ENCODE peak calls at places on chromosome 21, in seven cellular contexts. A is OCI-LY7; S is psoas muscle; B is AG09309; N is CD8-positive, alpha-beta T cell; V is HFF-Myc; Z is uterus. M is an unnamed sample.

GRCh38 chr21:42214921-42215320 is 4.0 kb upstream of the ABCG1 start:
- DNase-seq in A (no peak), S (no peak), B (no peak), N (no peak), V (no peak), Z (no peak), M (no peak)

GRCh38 chr21:32184485-32184884 is 94.4 kb downstream of the MIS18A start:
- DNase-seq in A (no peak), S (no peak), B (no peak), N (no peak), V (no peak), Z (no peak), M (no peak)

GRCh38 chr21:46065215-46065992 is 32.5 kb upstream of the COL6A2 start:
- DNase-seq in A (no peak), S (peak; percentile 79), B (no peak), N (peak; percentile 58), V (no peak), Z (peak; percentile 79), M (peak; percentile 75)

GRCh38 chr21:17334478-17334877 is 178.4 kb upstream of the CXADR start:
- DNase-seq in A (no peak), S (no peak), B (no peak), N (no peak), V (no peak), Z (no peak), M (no peak)

GRCh38 chr21:18801468-18801867 is 397.9 kb upstream of the TMPRSS15 start:
- DNase-seq in A (no peak), S (no peak), B (no peak), N (no peak), V (no peak), Z (no peak), M (peak; percentile 2)

GRCh38 chr21:27581168-27581567 is 614.3 kb upstream of the ADAMTS5 start:
- DNase-seq in A (no peak), S (no peak), B (no peak), N (no peak), V (no peak), Z (no peak), M (no peak)

GRCh38 chr21:32329331-32329730 is 30.7 kb downstream of the MRAP start:
- DNase-seq in A (no peak), S (no peak), B (no peak), N (no peak), V (no peak), Z (peak; percentile 60), M (no peak)

GRCh38 chr21:42819861-42820512 is 59.4 kb downstream of the WDR4 start:
- DNase-seq in A (no peak), S (no peak), B (no peak), N (peak; percentile 44), V (no peak), Z (no peak), M (no peak)

GRCh38 chr21:42251654-42252053 is 32.7 kb downstream of the ABCG1 start:
- DNase-seq in A (no peak), S (peak; percentile 35), B (no peak), N (no peak), V (no peak), Z (no peak), M (no peak)

GRCh38 chr21:26423506-26423905 is 149.6 kb downstream of the CYYR1 start:
- DNase-seq in A (no peak), S (no peak), B (no peak), N (no peak), V (no peak), Z (no peak), M (no peak)

GRCh38 chr21:31278511-31279155 is 65.4 kb downstream of the TIAM1 start:
- DNase-seq in A (no peak), S (no peak), B (no peak), N (no peak), V (no peak), Z (no peak), M (no peak)

GRCh38 chr21:42639646-42640152 is 13.7 kb upstream of the PDE9A start:
- DNase-seq in A (no peak), S (peak; percentile 28), B (no peak), N (no peak), V (no peak), Z (no peak), M (no peak)

GRCh38 chr21:35324372-35325220 is 275.5 kb upstream of the RUNX1 start:
- DNase-seq in A (no peak), S (peak; percentile 63), B (peak; percentile 57), N (no peak), V (peak; percentile 30), Z (no peak), M (peak; percentile 71)

GRCh38 chr21:35406600-35406999 is 357.5 kb upstream of the RUNX1 start:
- DNase-seq in A (no peak), S (no peak), B (no peak), N (no peak), V (no peak), Z (no peak), M (no peak)

GRCh38 chr21:33801424-33802405 is 113.9 kb downstream of the ATP5PO start:
- DNase-seq in A (no peak), S (peak; percentile 54), B (peak; percentile 29), N (no peak), V (peak; percentile 42), Z (no peak), M (peak; percentile 52)

GRCh38 chr21:41133896-41134522 is 34.0 kb upstream of the BACE2 start:
- DNase-seq in A (peak; percentile 36), S (no peak), B (peak; percentile 11), N (no peak), V (peak; percentile 41), Z (no peak), M (peak; percentile 23)

DNA sequence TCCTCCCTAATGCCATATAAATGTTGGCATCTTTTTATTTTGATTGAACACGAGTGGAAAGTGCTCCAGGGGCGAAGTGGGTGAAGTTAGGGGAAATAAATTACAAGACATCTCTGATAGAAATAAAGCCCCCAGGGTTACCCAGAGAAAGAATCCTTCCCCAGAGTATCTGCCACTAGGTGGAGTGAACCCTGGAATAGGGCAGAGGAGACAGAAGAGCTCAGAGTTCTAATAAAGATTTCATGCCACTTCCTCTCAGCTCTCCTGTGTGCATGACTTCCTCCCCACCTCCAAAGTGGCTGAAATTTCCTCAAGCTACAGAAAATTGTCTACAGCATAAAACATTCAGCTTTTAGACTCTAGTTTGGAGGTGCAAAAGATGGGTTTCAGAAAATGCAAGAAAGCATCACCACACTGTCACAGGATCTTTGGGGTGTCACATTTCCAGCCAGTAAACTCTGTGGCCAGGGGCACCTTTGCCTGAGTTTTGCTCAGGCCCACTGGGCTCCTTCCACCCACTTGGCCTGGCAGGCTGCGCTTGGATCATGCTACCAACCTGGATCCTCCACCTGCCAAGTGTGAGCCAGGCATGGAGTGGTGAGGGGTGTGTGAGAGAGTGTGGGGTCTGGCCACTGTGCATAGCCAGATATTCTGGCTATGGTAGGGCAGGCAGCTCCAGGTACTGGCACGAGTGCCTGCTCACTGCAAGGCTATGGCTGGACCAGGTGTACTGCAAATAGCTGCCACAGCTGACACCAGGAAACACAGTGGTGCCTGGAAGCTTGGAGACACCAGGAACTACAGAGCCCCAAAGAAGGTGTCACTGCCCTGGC is 208.8 kb upstream of the USP25 start:
- DNase-seq in A (peak; percentile 39), S (no peak), B (no peak), N (no peak), V (no peak), Z (no peak), M (no peak)
- TF ChIP-seq CTCF in A (peak; percentile 65), S (peak; percentile 7), B (peak; percentile 16), N (peak; percentile 26), V (peak; percentile 52), Z (no peak), M (peak; percentile 27)

DNA sequence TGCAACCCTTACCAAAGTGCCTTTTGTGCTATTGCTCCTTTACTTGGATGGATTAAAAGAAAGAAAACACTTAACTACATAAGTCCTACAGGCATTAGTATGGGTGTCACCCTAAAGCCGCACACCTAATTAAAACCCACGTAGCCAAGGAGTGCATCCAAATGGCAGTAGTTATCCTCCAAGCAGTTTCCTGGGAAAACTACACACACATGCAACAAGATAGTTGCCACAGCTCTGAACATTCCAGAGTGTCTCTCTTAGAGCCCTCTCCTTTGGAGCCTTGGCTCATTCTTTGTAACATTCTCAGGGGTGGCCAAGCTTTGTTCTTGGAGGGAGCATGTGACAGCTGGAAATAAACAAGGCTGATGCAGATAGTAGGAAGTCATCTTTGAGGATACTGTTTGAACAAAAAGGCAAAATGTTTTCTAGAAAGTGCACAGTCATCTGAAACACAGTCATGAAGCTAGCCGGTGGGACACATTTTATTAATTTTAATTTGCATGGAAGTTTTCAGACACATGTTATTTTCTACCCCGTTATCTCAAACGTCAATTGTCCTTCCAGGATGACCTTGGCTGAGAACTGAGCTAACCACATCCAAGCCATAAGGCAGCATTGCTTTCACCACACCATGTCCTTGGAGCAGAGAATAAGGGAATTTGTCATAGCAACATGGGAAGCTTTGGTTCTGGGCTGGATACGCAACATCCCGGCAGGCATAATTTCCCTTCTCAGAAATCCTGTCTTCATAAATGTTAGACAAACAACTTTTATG is 51.4 kb downstream of the KCNJ15 start:
- DNase-seq in A (no peak), S (no peak), B (no peak), N (no peak), V (no peak), Z (no peak), M (no peak)
- H3K4me3 ChIP-seq in A (no peak overlapping the region), S (no peak overlapping the region), B (no peak overlapping the region), N (no peak overlapping the region), V (no peak overlapping the region), Z (no peak overlapping the region), M (no peak overlapping the region)

DNA sequence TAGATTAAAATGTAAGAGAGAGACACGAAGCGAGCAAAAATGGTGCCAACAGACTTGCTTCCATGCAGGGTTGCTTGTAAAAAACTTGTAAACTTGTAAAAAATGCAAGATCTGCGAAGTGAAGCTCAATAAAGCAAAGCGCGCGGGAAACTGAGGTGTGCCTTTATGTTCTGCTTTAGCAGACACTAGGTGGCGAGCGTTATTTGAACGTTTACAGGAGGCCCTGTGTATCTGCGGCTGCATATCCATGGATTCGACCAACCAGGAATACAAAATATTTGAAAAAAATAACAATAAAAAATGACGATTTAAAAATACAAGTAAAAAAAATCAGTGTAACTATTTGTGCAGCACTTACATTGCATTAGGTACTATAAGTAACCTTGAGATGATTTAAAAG is 1.5 kb downstream of the UBE2G2 start:
- DNase-seq in A (peak; percentile 68), S (no peak), B (no peak), N (no peak), V (no peak), Z (no peak), M (no peak)
- TF ChIP-seq CTCF in A (peak; percentile 91), S (peak; percentile 40), B (peak; percentile 63), N (no peak), V (peak; percentile 33), Z (peak; percentile 18), M (peak; percentile 49)

DNA sequence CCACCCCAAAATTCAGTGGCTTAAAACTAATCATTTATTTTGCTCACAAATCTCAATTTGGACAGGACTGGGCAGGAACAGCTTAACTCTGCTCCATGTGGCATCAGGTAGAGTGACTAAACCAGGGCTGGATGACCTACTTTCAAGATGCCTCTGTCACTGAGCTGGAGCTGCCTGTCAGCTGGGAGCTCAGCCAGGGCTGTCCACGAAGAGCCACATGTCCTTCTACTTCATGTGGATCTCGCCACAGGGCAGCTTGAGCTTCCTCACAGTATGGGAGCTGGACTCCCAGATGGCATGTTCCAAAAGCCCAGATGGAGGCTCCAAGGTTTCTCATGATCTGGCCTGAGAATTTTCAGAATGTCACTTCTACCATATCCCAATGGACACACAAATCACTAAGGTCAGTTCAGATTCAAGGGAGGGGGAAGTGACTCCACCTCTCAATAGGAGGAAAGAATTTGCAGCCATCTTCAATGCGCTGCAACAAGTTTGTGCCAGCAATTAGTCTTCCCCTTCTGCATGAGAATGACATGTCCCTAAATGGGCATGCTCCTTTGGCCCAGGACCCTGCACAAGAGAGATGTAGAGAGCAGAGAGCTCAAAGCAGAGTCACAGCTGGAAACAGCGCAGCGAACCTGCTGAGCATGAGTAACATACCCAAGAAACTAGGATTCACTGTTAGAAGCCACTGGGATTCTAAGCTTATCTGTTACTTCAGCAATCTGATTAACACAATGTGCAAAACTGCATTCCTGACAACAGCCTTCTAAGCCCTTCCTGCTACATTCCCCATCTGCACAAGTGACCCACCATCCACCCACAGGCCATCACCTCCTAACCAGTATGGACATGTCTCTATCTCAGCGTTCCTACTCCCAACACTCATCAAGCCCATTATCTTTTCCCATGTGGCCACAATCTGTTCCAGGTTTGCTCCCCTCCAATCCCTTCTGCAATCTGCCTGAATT is 17.0 kb downstream of the HLCS start:
- DNase-seq in A (no peak), S (no peak), B (no peak), N (no peak), V (no peak), Z (no peak), M (no peak)
- H3K4me3 ChIP-seq in A (no peak overlapping the region), S (no peak overlapping the region), B (no peak overlapping the region), N (no peak overlapping the region), V (no peak overlapping the region), Z (no peak overlapping the region), M (no peak overlapping the region)